ENCODE peak calls at places on chromosomes 4 and X, in five cellular contexts. K, U, T, C and G are unnamed samples.

GRCh38 chr4:13537011-13537831 is 7.1 kb downstream of the NKX3-2 start:
- DNase-seq in K (no peak), U (no peak), T (no peak), C (no peak), G (no peak)

GRCh38 chr4:174423257-174423944 is 98.9 kb downstream of the HPGD start:
- DNase-seq in K (no peak), U (peak), T (no peak), C (no peak), G (no peak)

GRCh38 chr4:139403457-139403856 is 50.5 kb upstream of the RAB33B start:
- DNase-seq in K (no peak), U (no peak), T (no peak), C (no peak), G (no peak)

GRCh38 chr4:21130606-21131005 is 430.3 kb downstream of the PACRGL start:
- DNase-seq in K (no peak), U (no peak), T (no peak), C (no peak), G (no peak)

GRCh38 chr4:84932462-84932861 is 34.0 kb downstream of the WDFY3 start:
- DNase-seq in K (no peak), U (no peak), T (no peak), C (no peak), G (no peak)

GRCh38 chr4:169485084-169485483 is 127.3 kb downstream of the NEK1 start:
- DNase-seq in K (no peak), U (no peak), T (no peak), C (no peak), G (no peak)

GRCh38 chrX:1045680-1046314 is 166.7 kb downstream of the CRLF2 start:
- DNase-seq in K (no peak), U (no peak), T (no peak), C (no peak), G (no peak)

GRCh38 chr4:123102897-123103489 is 180.6 kb upstream of the NUDT6 start:
- DNase-seq in K (peak), U (no peak), T (peak), C (peak), G (no peak)

GRCh38 chr4:15002659-15003440 is 569 bp downstream of the CPEB2 start:
- DNase-seq in K (no peak), U (peak), T (no peak), C (peak), G (no peak)

GRCh38 chr4:118585015-118585414 is 100.2 kb upstream of the METTL14 start:
- DNase-seq in K (no peak), U (no peak), T (no peak), C (no peak), G (no peak)

GRCh38 chr4:38686682-38687081 is 22.7 kb downstream of the KLF3 start:
- DNase-seq in K (no peak), U (no peak), T (no peak), C (no peak), G (no peak)

GRCh38 chr4:141435446-141436225 is 200.7 kb upstream of the IL15 start:
- DNase-seq in K (no peak), U (no peak), T (no peak), C (no peak), G (no peak)

GRCh38 chrX:106481341-106481740 is 130.4 kb upstream of the RADX start:
- DNase-seq in K (no peak), U (peak), T (no peak), C (peak), G (peak)

GRCh38 chrX:37921758-37922157 is 74.4 kb upstream of the DYNLT3 start:
- DNase-seq in K (no peak), U (no peak), T (no peak), C (no peak), G (no peak)

GRCh38 chr4:175531405-175532091 is 280.5 kb downstream of the GPM6A start:
- DNase-seq in K (no peak), U (no peak), T (no peak), C (no peak), G (no peak)

GRCh38 chr4:1752284-1753041 is 31.1 kb downstream of the TACC3 start:
- DNase-seq in K (no peak), U (no peak), T (no peak), C (no peak), G (no peak)

GRCh38 chr4:108917255-108917654 is 154.4 kb upstream of the ETNPPL start:
- DNase-seq in K (no peak), U (no peak), T (no peak), C (no peak), G (no peak)

GRCh38 chr4:37685726-37686372 is 327 bp downstream of the RELL1 start:
- DNase-seq in K (no peak), U (no peak), T (no peak), C (peak), G (no peak)

GRCh38 chr4:145525291-145525740 is 43.7 kb downstream of the SMAD1 start:
- DNase-seq in K (peak), U (no peak), T (no peak), C (no peak), G (no peak)

GRCh38 chrX:1481636-1482529 is 29.2 kb upstream of the ASMTL start:
- DNase-seq in K (peak), U (no peak), T (peak), C (peak), G (no peak)

GRCh38 chr4:26131711-26132110 is 189.1 kb upstream of the RBPJ start:
- DNase-seq in K (no peak), U (no peak), T (no peak), C (no peak), G (no peak)

GRCh38 chr4:48949518-48950207 is 36.4 kb upstream of the CWH43 start:
- DNase-seq in K (no peak), U (no peak), T (no peak), C (no peak), G (no peak)

GRCh38 chrX:47807548-47807947 is 29.2 kb upstream of the ZNF81 start:
- DNase-seq in K (no peak), U (no peak), T (no peak), C (no peak), G (no peak)

GRCh38 chr4:189053621-189054020 is 887.1 kb upstream of the FRG1 start:
- DNase-seq in K (no peak), U (no peak), T (no peak), C (no peak), G (no peak)

GRCh38 chr4:146336413-146336807 is 122.1 kb downstream of the REELD1 start:
- DNase-seq in K (no peak), U (no peak), T (no peak), C (no peak), G (no peak)